ENCODE peak calls at places on chromosomes 6 and 20, in six cellular contexts. One of them, this sample, is unnamed.

GRCh38 chr20:60649541-60649940 is 602.5 kb upstream of the CDH4 start:
- DNase-seq in Calu3: no peak
- DNase-seq in lower lobe of right lung: no peak
- DNase-seq in body of pancreas: no peak
- DNase-seq in nephron progenitor cell: no peak
- DNase-seq in astrocyte of the cerebellum: no peak
- DNase-seq in this sample: no peak

GRCh38 chr20:3364323-3365013 is 43.0 kb downstream of the DNAAF9 start:
- DNase-seq in Calu3: no peak
- DNase-seq in lower lobe of right lung: no peak
- DNase-seq in body of pancreas: no peak
- DNase-seq in nephron progenitor cell: no peak
- DNase-seq in astrocyte of the cerebellum: no peak
- DNase-seq in this sample: no peak

GRCh38 chr6:62516287-62517152 is 230.5 kb upstream of the KHDRBS2 start:
- DNase-seq in Calu3: no peak
- DNase-seq in lower lobe of right lung: no peak
- DNase-seq in body of pancreas: no peak
- DNase-seq in nephron progenitor cell: no peak
- DNase-seq in astrocyte of the cerebellum: no peak
- DNase-seq in this sample: no peak

GRCh38 chr20:38303908-38304379 is at the start of gene BPI:
- DNase-seq in Calu3: no peak
- DNase-seq in lower lobe of right lung: peak
- DNase-seq in body of pancreas: no peak
- DNase-seq in nephron progenitor cell: no peak
- DNase-seq in astrocyte of the cerebellum: peak
- DNase-seq in this sample: no peak

GRCh38 chr6:18506387-18507017 is 119.4 kb downstream of the RNF144B start:
- DNase-seq in Calu3: no peak
- DNase-seq in lower lobe of right lung: no peak
- DNase-seq in body of pancreas: no peak
- DNase-seq in nephron progenitor cell: no peak
- DNase-seq in astrocyte of the cerebellum: no peak
- DNase-seq in this sample: no peak

GRCh38 chr20:31608256-31608980 is 3.3 kb downstream of the ID1 start:
- DNase-seq in Calu3: peak
- DNase-seq in lower lobe of right lung: peak
- DNase-seq in body of pancreas: peak
- DNase-seq in nephron progenitor cell: peak
- DNase-seq in astrocyte of the cerebellum: peak
- DNase-seq in this sample: no peak

GRCh38 chr20:41047975-41048305 is 19.3 kb downstream of the TOP1 start:
- DNase-seq in Calu3: no peak
- DNase-seq in lower lobe of right lung: no peak
- DNase-seq in body of pancreas: no peak
- DNase-seq in nephron progenitor cell: no peak
- DNase-seq in astrocyte of the cerebellum: no peak
- DNase-seq in this sample: no peak

GRCh38 chr20:47231382-47232042 is 125.0 kb downstream of the ZMYND8 start:
- DNase-seq in Calu3: no peak
- DNase-seq in lower lobe of right lung: no peak
- DNase-seq in body of pancreas: no peak
- DNase-seq in nephron progenitor cell: no peak
- DNase-seq in astrocyte of the cerebellum: peak
- DNase-seq in this sample: no peak

GRCh38 chr6:144248470-144249301 is 36.4 kb upstream of the UTRN start:
- DNase-seq in Calu3: no peak
- DNase-seq in lower lobe of right lung: no peak
- DNase-seq in body of pancreas: no peak
- DNase-seq in nephron progenitor cell: no peak
- DNase-seq in astrocyte of the cerebellum: no peak
- DNase-seq in this sample: no peak

GRCh38 chr20:39103732-39104131 is 141.6 kb downstream of the DHX35 start:
- DNase-seq in Calu3: no peak
- DNase-seq in lower lobe of right lung: no peak
- DNase-seq in body of pancreas: no peak
- DNase-seq in nephron progenitor cell: no peak
- DNase-seq in astrocyte of the cerebellum: no peak
- DNase-seq in this sample: no peak

GRCh38 chr20:51492167-51493092 is 50.1 kb downstream of the NFATC2 start:
- DNase-seq in Calu3: no peak
- DNase-seq in lower lobe of right lung: peak
- DNase-seq in body of pancreas: peak
- DNase-seq in nephron progenitor cell: no peak
- DNase-seq in astrocyte of the cerebellum: no peak
- DNase-seq in this sample: no peak

GRCh38 chr6:169800668-169801395 is 49.4 kb downstream of the ERMARD start:
- DNase-seq in Calu3: peak
- DNase-seq in lower lobe of right lung: no peak
- DNase-seq in body of pancreas: no peak
- DNase-seq in nephron progenitor cell: no peak
- DNase-seq in astrocyte of the cerebellum: no peak
- DNase-seq in this sample: peak

GRCh38 chr20:50837532-50838321 is 42.9 kb downstream of the BCAS4 start:
- DNase-seq in Calu3: no peak
- DNase-seq in lower lobe of right lung: no peak
- DNase-seq in body of pancreas: no peak
- DNase-seq in nephron progenitor cell: no peak
- DNase-seq in astrocyte of the cerebellum: peak
- DNase-seq in this sample: no peak

GRCh38 chr6:77055711-77056110 is 407.6 kb downstream of the HTR1B start:
- DNase-seq in Calu3: no peak
- DNase-seq in lower lobe of right lung: no peak
- DNase-seq in body of pancreas: no peak
- DNase-seq in nephron progenitor cell: no peak
- DNase-seq in astrocyte of the cerebellum: no peak
- DNase-seq in this sample: no peak

GRCh38 chr6:127868338-127868737 is 32.5 kb downstream of the THEMIS start:
- DNase-seq in Calu3: no peak
- DNase-seq in lower lobe of right lung: no peak
- DNase-seq in body of pancreas: no peak
- DNase-seq in nephron progenitor cell: no peak
- DNase-seq in astrocyte of the cerebellum: no peak
- DNase-seq in this sample: no peak

GRCh38 chr20:40945754-40946451 is 82.7 kb upstream of the TOP1 start:
- DNase-seq in Calu3: peak
- DNase-seq in lower lobe of right lung: no peak
- DNase-seq in body of pancreas: peak
- DNase-seq in nephron progenitor cell: peak
- DNase-seq in astrocyte of the cerebellum: peak
- DNase-seq in this sample: peak

GRCh38 chr20:47379433-47380150 is 23.1 kb upstream of the ZMYND8 start:
- DNase-seq in Calu3: no peak
- DNase-seq in lower lobe of right lung: no peak
- DNase-seq in body of pancreas: no peak
- DNase-seq in nephron progenitor cell: no peak
- DNase-seq in astrocyte of the cerebellum: no peak
- DNase-seq in this sample: no peak

GRCh38 chr6:87384449-87384848 is 23.3 kb upstream of the CFAP206 start:
- DNase-seq in Calu3: no peak
- DNase-seq in lower lobe of right lung: no peak
- DNase-seq in body of pancreas: no peak
- DNase-seq in nephron progenitor cell: no peak
- DNase-seq in astrocyte of the cerebellum: no peak
- DNase-seq in this sample: no peak

GRCh38 chr6:6008648-6009421 is 2.1 kb upstream of the NRN1 start:
- DNase-seq in Calu3: peak
- DNase-seq in lower lobe of right lung: peak
- DNase-seq in body of pancreas: peak
- DNase-seq in nephron progenitor cell: peak
- DNase-seq in astrocyte of the cerebellum: no peak
- DNase-seq in this sample: no peak

GRCh38 chr6:148653138-148653776 is 93.6 kb upstream of the UST start:
- DNase-seq in Calu3: no peak
- DNase-seq in lower lobe of right lung: no peak
- DNase-seq in body of pancreas: no peak
- DNase-seq in nephron progenitor cell: no peak
- DNase-seq in astrocyte of the cerebellum: no peak
- DNase-seq in this sample: no peak

GRCh38 chr6:48074368-48074767 is 36.6 kb downstream of the PTCHD4 start:
- DNase-seq in Calu3: no peak
- DNase-seq in lower lobe of right lung: no peak
- DNase-seq in body of pancreas: no peak
- DNase-seq in nephron progenitor cell: no peak
- DNase-seq in astrocyte of the cerebellum: peak
- DNase-seq in this sample: no peak
- TF ChIP-seq CTCF in Calu3: no peak
- TF ChIP-seq CTCF in lower lobe of right lung: no peak
- TF ChIP-seq CTCF in body of pancreas: no peak
- TF ChIP-seq CTCF in nephron progenitor cell: no peak
- TF ChIP-seq CTCF in astrocyte of the cerebellum: no peak
- TF ChIP-seq CTCF in this sample: no peak

GRCh38 chr6:36536873-36537547 is 10.3 kb downstream of the STK38 start:
- DNase-seq in Calu3: no peak
- DNase-seq in lower lobe of right lung: no peak
- DNase-seq in body of pancreas: no peak
- DNase-seq in nephron progenitor cell: no peak
- DNase-seq in astrocyte of the cerebellum: no peak
- DNase-seq in this sample: no peak

GRCh38 chr6:36542041-36542440 is 5.2 kb downstream of the STK38 start:
- DNase-seq in Calu3: no peak
- DNase-seq in lower lobe of right lung: no peak
- DNase-seq in body of pancreas: no peak
- DNase-seq in nephron progenitor cell: no peak
- DNase-seq in astrocyte of the cerebellum: no peak
- DNase-seq in this sample: no peak

GRCh38 chr6:36544228-36544627 is 3.1 kb downstream of the STK38 start:
- DNase-seq in Calu3: no peak
- DNase-seq in lower lobe of right lung: no peak
- DNase-seq in body of pancreas: no peak
- DNase-seq in nephron progenitor cell: no peak
- DNase-seq in astrocyte of the cerebellum: no peak
- DNase-seq in this sample: no peak

DNA sequence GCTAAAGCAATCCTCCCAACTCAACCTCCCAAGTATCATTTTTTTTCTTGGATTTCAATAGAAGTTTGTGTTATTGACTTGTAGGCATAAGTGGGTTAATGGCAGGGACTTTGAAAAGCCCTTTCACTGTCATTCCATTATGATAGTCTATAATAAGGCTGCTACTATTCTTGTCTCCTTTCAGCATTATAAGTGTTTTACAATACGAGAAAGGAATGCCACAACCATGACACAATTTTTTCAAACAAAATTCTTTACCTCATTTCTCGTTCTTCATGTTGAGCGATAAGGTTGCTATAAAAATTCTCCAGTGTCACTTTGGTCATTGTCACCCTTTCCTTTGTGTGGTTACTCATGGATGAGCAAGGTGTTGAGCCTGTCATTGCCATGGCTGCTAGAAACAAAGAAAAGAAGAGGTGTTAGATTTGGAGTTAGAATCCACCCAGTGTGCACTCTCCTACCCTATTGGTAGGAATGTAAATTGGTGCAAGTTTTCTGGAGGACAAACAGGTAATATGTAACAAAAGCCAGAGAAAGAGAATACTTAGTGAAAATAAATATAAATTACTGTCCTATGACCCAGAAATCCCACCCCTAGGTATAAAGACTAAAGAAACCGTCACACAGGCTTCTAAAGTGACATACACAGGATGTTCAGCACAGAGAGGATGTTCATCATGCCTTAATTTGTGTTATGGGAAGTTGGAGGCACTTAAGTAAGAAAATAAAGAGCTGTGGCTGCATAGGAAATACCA is 7.3 kb downstream of the STK38 start:
- DNase-seq in Calu3: no peak
- DNase-seq in lower lobe of right lung: no peak
- DNase-seq in body of pancreas: no peak
- DNase-seq in nephron progenitor cell: no peak
- DNase-seq in astrocyte of the cerebellum: no peak
- DNase-seq in this sample: no peak
- TF ChIP-seq CTCF in Calu3: no peak
- TF ChIP-seq CTCF in lower lobe of right lung: no peak
- TF ChIP-seq CTCF in body of pancreas: no peak
- TF ChIP-seq CTCF in nephron progenitor cell: no peak
- TF ChIP-seq CTCF in astrocyte of the cerebellum: peak
- TF ChIP-seq CTCF in this sample: no peak

GRCh38 chr6:167485186-167485978 is 160.5 kb downstream of the TTLL2 start:
- DNase-seq in Calu3: peak
- DNase-seq in lower lobe of right lung: no peak
- DNase-seq in body of pancreas: no peak
- DNase-seq in nephron progenitor cell: no peak
- DNase-seq in astrocyte of the cerebellum: peak
- DNase-seq in this sample: no peak
- TF ChIP-seq CTCF in Calu3: peak
- TF ChIP-seq CTCF in lower lobe of right lung: peak
- TF ChIP-seq CTCF in body of pancreas: peak
- TF ChIP-seq CTCF in nephron progenitor cell: peak
- TF ChIP-seq CTCF in astrocyte of the cerebellum: peak
- TF ChIP-seq CTCF in this sample: no peak

DNA sequence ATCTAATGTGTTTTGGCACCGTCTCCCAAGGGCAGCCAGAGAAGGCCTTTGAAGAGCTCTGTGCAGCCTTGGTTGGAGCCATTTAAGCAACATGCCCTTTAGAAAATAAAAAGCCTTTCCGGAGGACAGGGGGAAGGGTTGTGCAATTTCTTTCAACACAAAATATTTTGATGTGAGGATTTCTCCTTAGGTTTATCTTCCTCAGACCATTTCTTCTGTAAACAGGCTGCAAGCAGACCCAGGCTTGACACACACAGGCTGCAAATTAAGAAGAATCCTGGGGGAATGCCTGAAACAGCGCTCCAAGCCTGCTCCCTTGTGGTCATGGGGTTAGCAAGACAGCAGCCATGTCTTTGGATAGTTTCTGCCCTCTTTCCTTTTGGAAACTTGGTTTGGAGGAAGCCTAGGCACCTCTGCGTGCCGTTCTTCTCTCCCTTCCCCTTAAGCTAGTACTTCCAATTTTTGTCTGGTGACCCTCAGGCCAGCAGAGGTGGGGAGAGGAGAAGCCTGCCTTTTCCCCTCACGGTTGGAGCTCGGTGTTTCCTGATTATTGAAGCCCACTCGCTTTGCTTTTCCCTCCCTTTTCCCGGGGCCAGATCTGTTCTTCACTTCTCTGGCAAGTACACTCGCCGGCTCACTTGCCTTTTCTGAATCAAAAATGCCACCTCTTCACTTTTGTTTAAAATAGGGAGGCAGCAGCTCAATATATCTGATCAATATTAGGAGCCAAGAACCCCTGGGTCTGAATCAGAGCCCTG is 39.6 kb upstream of the NOX3 start:
- DNase-seq in Calu3: no peak
- DNase-seq in lower lobe of right lung: no peak
- DNase-seq in body of pancreas: peak
- DNase-seq in nephron progenitor cell: peak
- DNase-seq in astrocyte of the cerebellum: no peak
- DNase-seq in this sample: no peak
- TF ChIP-seq CTCF in Calu3: no peak
- TF ChIP-seq CTCF in lower lobe of right lung: peak
- TF ChIP-seq CTCF in body of pancreas: no peak
- TF ChIP-seq CTCF in nephron progenitor cell: peak
- TF ChIP-seq CTCF in astrocyte of the cerebellum: peak
- TF ChIP-seq CTCF in this sample: peak

This sample was measured in LNCaP clone FGC.